ENCODE peak calls at places on chromosomes 2 and 18, in six cellular contexts. J is mesenchymal stem cell, U is IMR-90, G is H9, T is neuronal stem cell, S is H1. A is an unnamed sample.

GRCh38 chr18:23812566-23813440 is 123.5 kb downstream of the LAMA3 start:
- DNase-seq in G (no peak), T (peak; percentile 8), J (peak; percentile 45), S (no peak), U (peak; percentile 19), A (no peak)

GRCh38 chr2:3641181-3641580 is 16.8 kb upstream of the ALLC start:
- DNase-seq in J (no peak), U (no peak), G (peak; percentile 14), S (peak; percentile 41), T (no peak), A (no peak)

GRCh38 chr2:175690113-175690716 is 311.9 kb downstream of the LNPK start:
- DNase-seq in G (no peak), U (peak; percentile 78), S (no peak), T (peak; percentile 57), J (peak; percentile 68), A (peak; percentile 92)

GRCh38 chr2:36355157-36355889 is at the start of gene CRIM1:
- DNase-seq in J (peak; percentile 94), G (peak; percentile 88), S (peak; percentile 84), U (peak; percentile 91), T (peak; percentile 81), A (peak; percentile 79)

GRCh38 chr2:77387324-77387723 is 134.9 kb downstream of the LRRTM4 start:
- DNase-seq in S (peak; percentile 46), G (peak; percentile 58), U (no peak), J (no peak), T (no peak), A (no peak)

GRCh38 chr2:233593201-233593600 is 24.2 kb upstream of the UGT1A8 start:
- DNase-seq in J (no peak), S (no peak), T (no peak), U (no peak), G (no peak), A (no peak)

GRCh38 chr2:112138143-112139032 is at the start of gene FBLN7:
- DNase-seq in S (no peak), U (no peak), T (no peak), G (no peak), J (no peak), A (peak; percentile 74)

GRCh38 chr2:190360965-190361364 is 17.6 kb downstream of the INPP1 start:
- DNase-seq in J (no peak), T (no peak), G (no peak), U (no peak), S (no peak), A (no peak)

GRCh38 chr2:2751715-2752315 is 420.7 kb upstream of the MYT1L start:
- DNase-seq in U (no peak), T (no peak), G (no peak), J (no peak), S (no peak), A (no peak)

GRCh38 chr2:130877258-130877657 is 40.5 kb downstream of the ARHGEF4 start:
- DNase-seq in G (no peak), T (no peak), J (no peak), U (no peak), S (no peak), A (no peak)

GRCh38 chr2:96698221-96698861 is 41.5 kb downstream of the LMAN2L start:
- DNase-seq in T (no peak), S (no peak), G (no peak), U (no peak), J (no peak), A (no peak)

GRCh38 chr18:45663646-45664045 is 48.4 kb downstream of the SLC14A2 start:
- DNase-seq in J (no peak), T (no peak), G (no peak), U (no peak), S (no peak), A (no peak)

GRCh38 chr18:55856191-55856590 is 268.2 kb upstream of the TCF4 start:
- DNase-seq in U (peak; percentile 90), T (no peak), S (no peak), G (peak; percentile 69), J (peak; percentile 70), A (peak; percentile 97)

GRCh38 chr2:195620499-195620898 is 36.5 kb upstream of the SLC39A10 start:
- DNase-seq in U (peak; percentile 34), T (no peak), J (peak; percentile 56), G (no peak), S (no peak), A (peak; percentile 32)

GRCh38 chr18:28018361-28018760 is 158.6 kb downstream of the CDH2 start:
- DNase-seq in G (no peak), T (no peak), U (no peak), S (no peak), J (no peak), A (peak; percentile 45)

GRCh38 chr18:44823782-44824181 is 143.1 kb downstream of the SETBP1 start:
- DNase-seq in U (peak; percentile 29), J (no peak), G (no peak), S (no peak), T (no peak), A (no peak)

GRCh38 chr2:116444256-116444872 is 1370.1 kb upstream of the DDX18 start:
- DNase-seq in T (no peak), S (no peak), J (no peak), U (no peak), G (no peak), A (no peak)

GRCh38 chr2:21803550-21803949 is 679.8 kb downstream of the TDRD15 start:
- DNase-seq in S (no peak), T (no peak), G (no peak), J (no peak), U (no peak), A (no peak)

GRCh38 chr18:36411745-36412168 is 114.2 kb downstream of the FHOD3 start:
- DNase-seq in T (peak; percentile 12), U (peak; percentile 19), J (peak; percentile 10), G (peak; percentile 78), S (peak; percentile 70), A (peak; percentile 60)

GRCh38 chr18:35490894-35491688 is 6.7 kb downstream of the INO80C start:
- DNase-seq in G (peak; percentile 60), T (no peak), U (no peak), J (no peak), S (peak; percentile 58), A (no peak)

GRCh38 chr2:127051116-127051779 is 55.7 kb downstream of the BIN1 start:
- DNase-seq in G (no peak), U (no peak), J (no peak), S (no peak), T (no peak), A (no peak)

GRCh38 chr18:45841060-45841764 is 15.7 kb downstream of the SIGLEC15 start:
- DNase-seq in G (no peak), S (no peak), T (no peak), J (no peak), U (no peak), A (no peak)

GRCh38 chr2:240137596-240138274 is 1.6 kb upstream of the COPS9 start:
- DNase-seq in U (no peak), G (peak; percentile 24), J (no peak), T (no peak), S (no peak), A (no peak)

GRCh38 chr2:114022360-114023085 is 132.6 kb downstream of the ACTR3 start:
- DNase-seq in J (peak; percentile 64), U (peak; percentile 90), S (no peak), T (no peak), G (no peak), A (peak; percentile 69)

GRCh38 chr2:213065583-213066444 is 85.6 kb downstream of the IKZF2 start:
- DNase-seq in J (peak; percentile 20), G (peak; percentile 39), U (peak; percentile 50), T (no peak), S (no peak), A (no peak)

GRCh38 chr2:213069531-213069930 is 81.9 kb downstream of the IKZF2 start:
- DNase-seq in G (no peak), J (no peak), S (no peak), U (peak; percentile 15), T (no peak), A (peak; percentile 14)

GRCh38 chr2:213066445-213066746 is 85.0 kb downstream of the IKZF2 start:
- DNase-seq in T (no peak), G (no peak), J (no peak), S (no peak), U (no peak), A (no peak)

GRCh38 chr2:213067888-213068287 is 83.5 kb downstream of the IKZF2 start:
- DNase-seq in J (no peak), S (no peak), G (no peak), T (no peak), U (peak; percentile 34), A (no peak)

DNA sequence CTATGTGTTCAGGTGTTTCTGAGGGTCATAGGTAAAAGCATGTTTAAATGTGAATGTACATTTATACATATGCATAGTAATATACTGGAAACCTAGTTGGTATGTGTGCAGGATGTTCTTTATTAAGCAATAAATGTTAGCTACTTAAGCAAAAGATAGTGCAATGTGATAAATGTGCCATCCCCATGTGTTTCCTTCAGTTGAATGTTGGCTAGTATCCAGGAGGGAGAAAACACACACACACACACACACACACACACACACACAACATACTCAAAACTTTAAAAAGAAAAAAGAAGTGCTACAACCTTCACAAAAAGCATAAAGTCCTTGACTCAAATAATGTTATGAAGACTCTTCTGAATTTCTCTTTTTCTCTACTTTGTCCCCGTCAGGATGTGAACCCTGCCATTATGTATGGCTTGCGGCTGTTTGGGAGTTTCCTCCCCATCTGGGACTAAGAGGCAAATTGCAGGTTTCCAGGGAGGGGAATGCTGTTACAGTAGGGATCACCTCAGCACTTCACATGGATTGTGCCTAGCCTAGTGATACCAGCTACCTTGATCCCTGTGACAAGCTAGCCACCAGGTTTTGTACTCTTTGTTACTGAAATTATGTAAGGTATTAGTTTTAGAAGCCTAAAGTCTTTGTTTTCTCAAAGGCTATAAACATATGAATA is 82.6 kb downstream of the IKZF2 start:
- DNase-seq in S (no peak), U (no peak), J (no peak), T (no peak), G (no peak), A (no peak)
- H2BK5ac ChIP-seq in S (no peak overlapping the region), U (peak overlapping the region; percentile 46), J (no peak overlapping the region), T (no peak overlapping the region), G (no peak overlapping the region), A (no peak overlapping the region)

GRCh38 chr18:6605115-6605869 is 124.2 kb upstream of the ARHGAP28 start:
- DNase-seq in U (peak; percentile 53), J (no peak), G (no peak), T (no peak), S (no peak), A (no peak)
- H3K18ac ChIP-seq in U (peak overlapping the region; percentile 63), J (no peak overlapping the region), G (no peak overlapping the region), T (no peak overlapping the region), S (no peak overlapping the region), A (no peak overlapping the region)

DNA sequence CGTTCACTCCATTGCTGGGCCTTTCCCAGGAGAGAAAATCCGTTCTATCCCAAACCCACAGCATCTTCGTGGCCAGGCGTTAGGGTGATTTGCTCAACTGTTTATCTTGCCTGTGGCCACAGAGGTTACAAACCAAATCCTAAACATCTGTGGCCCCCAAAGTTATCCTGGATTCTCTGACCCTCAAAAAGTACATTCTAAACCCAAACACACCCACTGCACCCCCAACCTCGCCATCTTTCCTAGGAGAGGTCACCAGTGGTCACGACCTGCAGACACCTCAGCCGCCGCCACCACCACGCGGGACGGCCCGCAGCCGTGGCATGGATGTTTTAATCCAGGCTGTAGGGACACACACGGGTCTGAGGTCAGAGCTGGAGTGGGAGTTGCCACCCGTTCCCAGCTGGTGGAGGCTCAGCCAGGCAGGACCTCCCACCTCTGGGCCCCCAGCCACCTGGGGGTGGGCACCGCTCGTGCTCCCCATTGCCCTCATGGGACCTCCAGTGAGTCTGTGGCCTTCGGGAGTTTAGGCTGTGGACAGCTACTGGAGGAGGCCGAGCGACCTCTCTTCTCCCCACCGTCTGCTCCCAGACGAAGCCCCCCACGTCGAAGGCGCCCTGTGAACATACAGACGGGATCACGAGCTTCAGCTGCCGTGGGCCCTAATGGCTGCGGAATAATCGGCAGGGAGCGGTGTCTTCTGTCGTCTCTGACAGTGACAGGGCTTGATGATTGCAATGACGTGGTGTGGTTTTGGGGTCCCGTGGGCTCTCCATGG is 72.0 kb downstream of the KCNG2 start:
- DNase-seq in S (no peak), J (no peak), T (no peak), G (no peak), U (no peak), A (no peak)
- H4K91ac ChIP-seq in S (no peak overlapping the region), J (no peak overlapping the region), T (no peak overlapping the region), G (no peak overlapping the region), U (no peak overlapping the region), A (no peak overlapping the region)

GRCh38 chr2:38406597-38407110 is 29.6 kb upstream of the ATL2 start:
- DNase-seq in J (peak; percentile 96), T (no peak), G (no peak), S (no peak), U (no peak), A (no peak)
- H2BK5ac ChIP-seq in J (no peak overlapping the region), T (no peak overlapping the region), G (no peak overlapping the region), S (peak overlapping the region; percentile 2), U (no peak overlapping the region), A (no peak overlapping the region)